ENCODE peak calls at places on chromosome 1, in seven cellular contexts. One of them, this sample, is unnamed.

GRCh38 chr1:40839943-40840335 is 22.2 kb downstream of the CITED4 start:
- DNase-seq in NB4: no peak
- DNase-seq in fibroblast of mammary gland: no peak
- DNase-seq in AG09309: no peak
- DNase-seq in psoas muscle: no peak
- DNase-seq in esophagus muscularis mucosa: no peak
- DNase-seq in body of pancreas: no peak
- DNase-seq in this sample: no peak

GRCh38 chr1:224623310-224623714 is 7.2 kb downstream of the CNIH3 start:
- DNase-seq in NB4: peak
- DNase-seq in fibroblast of mammary gland: peak
- DNase-seq in AG09309: no peak
- DNase-seq in psoas muscle: no peak
- DNase-seq in esophagus muscularis mucosa: no peak
- DNase-seq in body of pancreas: no peak
- DNase-seq in this sample: no peak

GRCh38 chr1:204410764-204411450 is 710 bp downstream of the PPP1R15B start:
- DNase-seq in NB4: peak
- DNase-seq in fibroblast of mammary gland: peak
- DNase-seq in AG09309: no peak
- DNase-seq in psoas muscle: peak
- DNase-seq in esophagus muscularis mucosa: no peak
- DNase-seq in body of pancreas: peak
- DNase-seq in this sample: no peak

GRCh38 chr1:229822026-229822425 is 196.0 kb downstream of the URB2 start:
- DNase-seq in NB4: no peak
- DNase-seq in fibroblast of mammary gland: peak
- DNase-seq in AG09309: no peak
- DNase-seq in psoas muscle: no peak
- DNase-seq in esophagus muscularis mucosa: no peak
- DNase-seq in body of pancreas: no peak
- DNase-seq in this sample: no peak

GRCh38 chr1:234631721-234632125 is 21.7 kb upstream of the IRF2BP2 start:
- DNase-seq in NB4: no peak
- DNase-seq in fibroblast of mammary gland: peak
- DNase-seq in AG09309: no peak
- DNase-seq in psoas muscle: no peak
- DNase-seq in esophagus muscularis mucosa: no peak
- DNase-seq in body of pancreas: no peak
- DNase-seq in this sample: no peak

GRCh38 chr1:153404768-153405167 is 11.6 kb upstream of the S100A7A start:
- DNase-seq in NB4: peak
- DNase-seq in fibroblast of mammary gland: peak
- DNase-seq in AG09309: no peak
- DNase-seq in psoas muscle: peak
- DNase-seq in esophagus muscularis mucosa: peak
- DNase-seq in body of pancreas: peak
- DNase-seq in this sample: no peak

GRCh38 chr1:99685516-99686180 is 39.7 kb downstream of the PALMD start:
- DNase-seq in NB4: peak
- DNase-seq in fibroblast of mammary gland: peak
- DNase-seq in AG09309: peak
- DNase-seq in psoas muscle: peak
- DNase-seq in esophagus muscularis mucosa: peak
- DNase-seq in body of pancreas: peak
- DNase-seq in this sample: no peak

GRCh38 chr1:36093919-36094318 is 5.2 kb downstream of the ADPRS start:
- DNase-seq in NB4: no peak
- DNase-seq in fibroblast of mammary gland: no peak
- DNase-seq in AG09309: no peak
- DNase-seq in psoas muscle: no peak
- DNase-seq in esophagus muscularis mucosa: no peak
- DNase-seq in body of pancreas: no peak
- DNase-seq in this sample: no peak

GRCh38 chr1:228178737-228179720 is 13.4 kb downstream of the IBA57 start:
- DNase-seq in NB4: no peak
- DNase-seq in fibroblast of mammary gland: no peak
- DNase-seq in AG09309: no peak
- DNase-seq in psoas muscle: peak
- DNase-seq in esophagus muscularis mucosa: no peak
- DNase-seq in body of pancreas: no peak
- DNase-seq in this sample: no peak

GRCh38 chr1:5650283-5651026 is 341.8 kb downstream of the NPHP4 start:
- DNase-seq in NB4: no peak
- DNase-seq in fibroblast of mammary gland: no peak
- DNase-seq in AG09309: no peak
- DNase-seq in psoas muscle: no peak
- DNase-seq in esophagus muscularis mucosa: no peak
- DNase-seq in body of pancreas: no peak
- DNase-seq in this sample: no peak

GRCh38 chr1:241992734-241993133 is 6.2 kb downstream of the MAP1LC3C start:
- DNase-seq in NB4: no peak
- DNase-seq in fibroblast of mammary gland: peak
- DNase-seq in AG09309: no peak
- DNase-seq in psoas muscle: no peak
- DNase-seq in esophagus muscularis mucosa: no peak
- DNase-seq in body of pancreas: no peak
- DNase-seq in this sample: no peak

GRCh38 chr1:219495737-219496408 is 117.0 kb downstream of the ZC3H11B start:
- DNase-seq in NB4: no peak
- DNase-seq in fibroblast of mammary gland: no peak
- DNase-seq in AG09309: no peak
- DNase-seq in psoas muscle: no peak
- DNase-seq in esophagus muscularis mucosa: no peak
- DNase-seq in body of pancreas: no peak
- DNase-seq in this sample: no peak

GRCh38 chr1:154988053-154988954 is 5.1 kb upstream of the LENEP start:
- DNase-seq in NB4: peak
- DNase-seq in fibroblast of mammary gland: no peak
- DNase-seq in AG09309: no peak
- DNase-seq in psoas muscle: peak
- DNase-seq in esophagus muscularis mucosa: no peak
- DNase-seq in body of pancreas: no peak
- DNase-seq in this sample: no peak
- TF ChIP-seq CTCF in NB4: no peak
- TF ChIP-seq CTCF in fibroblast of mammary gland: no peak
- TF ChIP-seq CTCF in AG09309: no peak
- TF ChIP-seq CTCF in psoas muscle: no peak
- TF ChIP-seq CTCF in esophagus muscularis mucosa: no peak
- TF ChIP-seq CTCF in body of pancreas: no peak
- TF ChIP-seq CTCF in this sample: no peak

GRCh38 chr1:93001893-93002292 is 40.6 kb upstream of the DIPK1A start:
- DNase-seq in NB4: no peak
- DNase-seq in fibroblast of mammary gland: no peak
- DNase-seq in AG09309: no peak
- DNase-seq in psoas muscle: no peak
- DNase-seq in esophagus muscularis mucosa: peak
- DNase-seq in body of pancreas: no peak
- DNase-seq in this sample: no peak

GRCh38 chr1:93007941-93008577 is 46.8 kb upstream of the DIPK1A start:
- DNase-seq in NB4: no peak
- DNase-seq in fibroblast of mammary gland: peak
- DNase-seq in AG09309: no peak
- DNase-seq in psoas muscle: no peak
- DNase-seq in esophagus muscularis mucosa: peak
- DNase-seq in body of pancreas: no peak
- DNase-seq in this sample: no peak

GRCh38 chr1:93004566-93005251 is 43.4 kb upstream of the DIPK1A start:
- DNase-seq in NB4: no peak
- DNase-seq in fibroblast of mammary gland: no peak
- DNase-seq in AG09309: no peak
- DNase-seq in psoas muscle: no peak
- DNase-seq in esophagus muscularis mucosa: peak
- DNase-seq in body of pancreas: no peak
- DNase-seq in this sample: no peak

GRCh38 chr1:93003981-93004380 is 42.7 kb upstream of the DIPK1A start:
- DNase-seq in NB4: no peak
- DNase-seq in fibroblast of mammary gland: no peak
- DNase-seq in AG09309: no peak
- DNase-seq in psoas muscle: no peak
- DNase-seq in esophagus muscularis mucosa: peak
- DNase-seq in body of pancreas: no peak
- DNase-seq in this sample: no peak

GRCh38 chr1:93005252-93005598 is 44.0 kb upstream of the DIPK1A start:
- DNase-seq in NB4: no peak
- DNase-seq in fibroblast of mammary gland: no peak
- DNase-seq in AG09309: no peak
- DNase-seq in psoas muscle: no peak
- DNase-seq in esophagus muscularis mucosa: no peak
- DNase-seq in body of pancreas: no peak
- DNase-seq in this sample: no peak
- TF ChIP-seq CTCF in NB4: no peak
- TF ChIP-seq CTCF in fibroblast of mammary gland: no peak
- TF ChIP-seq CTCF in AG09309: no peak
- TF ChIP-seq CTCF in psoas muscle: no peak
- TF ChIP-seq CTCF in esophagus muscularis mucosa: no peak
- TF ChIP-seq CTCF in body of pancreas: no peak
- TF ChIP-seq CTCF in this sample: no peak

DNA sequence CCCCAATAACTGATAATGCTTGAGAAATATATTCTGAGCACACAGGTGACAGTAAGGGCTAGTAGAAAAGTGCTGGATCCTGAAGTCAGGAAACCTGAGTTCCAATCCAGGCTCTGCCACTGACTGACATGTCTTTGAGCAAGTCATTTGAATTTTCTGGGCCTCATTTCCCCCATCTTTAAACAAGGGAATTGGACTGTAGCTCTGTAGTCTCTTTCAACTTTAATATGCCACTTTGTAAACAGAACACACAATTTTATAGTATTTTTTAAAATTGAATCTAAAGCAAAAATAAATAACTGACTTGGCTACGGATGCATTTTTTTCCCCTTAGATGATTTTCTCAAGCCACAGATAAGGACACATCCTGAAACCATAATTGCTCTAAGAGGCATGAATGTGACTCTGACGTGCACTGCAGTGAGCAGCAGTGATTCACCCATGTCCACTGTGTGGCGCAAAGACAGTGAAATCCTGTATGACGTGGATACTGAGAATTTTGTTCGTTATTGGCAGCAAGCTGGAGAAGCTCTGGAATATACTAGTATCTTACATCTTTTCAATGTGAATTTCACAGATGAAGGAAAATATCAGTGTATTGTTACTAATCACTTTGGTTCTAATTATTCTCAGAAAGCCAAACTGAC is 37.0 kb downstream of the LRIG2 start:
- DNase-seq in NB4: no peak
- DNase-seq in fibroblast of mammary gland: peak
- DNase-seq in AG09309: peak
- DNase-seq in psoas muscle: no peak
- DNase-seq in esophagus muscularis mucosa: no peak
- DNase-seq in body of pancreas: peak
- DNase-seq in this sample: no peak
- TF ChIP-seq CTCF in NB4: no peak
- TF ChIP-seq CTCF in fibroblast of mammary gland: peak
- TF ChIP-seq CTCF in AG09309: peak
- TF ChIP-seq CTCF in psoas muscle: no peak
- TF ChIP-seq CTCF in esophagus muscularis mucosa: peak
- TF ChIP-seq CTCF in body of pancreas: no peak
- TF ChIP-seq CTCF in this sample: no peak

DNA sequence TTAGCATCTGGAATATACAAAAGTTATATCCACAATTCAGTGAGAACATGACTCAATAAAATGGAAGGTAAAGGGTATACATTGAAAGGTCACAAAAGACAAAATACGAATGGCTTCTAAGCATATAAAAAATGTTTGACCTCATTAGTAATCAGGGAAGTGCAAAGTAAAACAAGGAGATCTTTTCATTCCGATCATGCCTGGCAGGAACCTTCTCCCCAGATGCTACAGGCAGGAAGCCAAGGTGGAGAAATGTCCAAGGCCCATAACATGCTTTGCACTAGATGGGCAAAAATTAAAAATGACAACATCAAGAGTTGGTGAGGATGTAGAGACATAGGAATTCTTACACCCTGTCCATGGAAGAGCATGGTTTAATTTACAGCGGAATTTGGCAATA is 184.7 kb upstream of the KAZN start:
- DNase-seq in NB4: no peak
- DNase-seq in fibroblast of mammary gland: peak
- DNase-seq in AG09309: peak
- DNase-seq in psoas muscle: no peak
- DNase-seq in esophagus muscularis mucosa: no peak
- DNase-seq in body of pancreas: no peak
- DNase-seq in this sample: no peak
- TF ChIP-seq CTCF in NB4: no peak
- TF ChIP-seq CTCF in fibroblast of mammary gland: no peak
- TF ChIP-seq CTCF in AG09309: no peak
- TF ChIP-seq CTCF in psoas muscle: no peak
- TF ChIP-seq CTCF in esophagus muscularis mucosa: no peak
- TF ChIP-seq CTCF in body of pancreas: no peak
- TF ChIP-seq CTCF in this sample: no peak

GRCh38 chr1:21492171-21492625 is 17.0 kb upstream of the ALPL start:
- DNase-seq in NB4: no peak
- DNase-seq in fibroblast of mammary gland: no peak
- DNase-seq in AG09309: no peak
- DNase-seq in psoas muscle: no peak
- DNase-seq in esophagus muscularis mucosa: no peak
- DNase-seq in body of pancreas: no peak
- DNase-seq in this sample: no peak

GRCh38 chr1:21494196-21494595 is 15.0 kb upstream of the ALPL start:
- DNase-seq in NB4: no peak
- DNase-seq in fibroblast of mammary gland: no peak
- DNase-seq in AG09309: no peak
- DNase-seq in psoas muscle: no peak
- DNase-seq in esophagus muscularis mucosa: no peak
- DNase-seq in body of pancreas: no peak
- DNase-seq in this sample: no peak

GRCh38 chr1:21489146-21489545 is 20.1 kb upstream of the ALPL start:
- DNase-seq in NB4: no peak
- DNase-seq in fibroblast of mammary gland: no peak
- DNase-seq in AG09309: no peak
- DNase-seq in psoas muscle: no peak
- DNase-seq in esophagus muscularis mucosa: no peak
- DNase-seq in body of pancreas: no peak
- DNase-seq in this sample: no peak

GRCh38 chr1:21491483-21492170 is 17.6 kb upstream of the ALPL start:
- DNase-seq in NB4: peak
- DNase-seq in fibroblast of mammary gland: no peak
- DNase-seq in AG09309: no peak
- DNase-seq in psoas muscle: no peak
- DNase-seq in esophagus muscularis mucosa: no peak
- DNase-seq in body of pancreas: no peak
- DNase-seq in this sample: peak

DNA sequence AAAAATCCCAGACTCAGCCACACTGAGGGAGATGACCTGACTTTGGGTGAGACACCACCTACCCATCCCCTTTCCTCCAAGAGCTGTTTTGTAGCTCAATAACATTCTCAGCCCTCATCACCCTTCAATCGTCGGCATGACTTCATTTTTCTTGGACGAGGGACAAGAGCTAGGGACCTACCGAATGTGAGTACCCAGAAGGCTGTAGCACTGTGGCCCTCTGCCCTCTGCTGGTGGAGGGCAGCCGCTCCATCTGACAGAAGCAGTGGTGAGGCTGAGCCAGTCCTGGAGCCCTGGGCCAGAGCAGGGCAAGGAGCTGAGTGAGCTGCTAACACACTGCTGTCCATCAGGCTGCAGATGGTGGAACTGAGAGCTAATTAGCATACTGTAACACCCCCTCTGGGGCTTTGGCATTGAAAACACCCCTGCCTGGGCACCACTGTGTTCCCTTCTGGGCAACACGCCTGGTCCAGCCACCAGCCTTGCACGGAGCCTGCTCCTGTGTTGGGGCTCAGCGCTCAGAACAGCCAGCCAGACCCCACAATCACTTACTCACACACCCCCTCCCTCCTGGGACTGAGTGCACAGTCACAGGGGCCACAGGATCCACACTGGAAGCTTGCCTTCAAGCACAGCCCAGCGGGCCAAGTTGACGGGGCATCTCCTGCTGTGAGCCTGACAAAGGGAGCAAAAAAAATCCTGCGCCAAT is 18.3 kb upstream of the ALPL start:
- DNase-seq in NB4: peak
- DNase-seq in fibroblast of mammary gland: peak
- DNase-seq in AG09309: peak
- DNase-seq in psoas muscle: no peak
- DNase-seq in esophagus muscularis mucosa: no peak
- DNase-seq in body of pancreas: peak
- DNase-seq in this sample: no peak
- TF ChIP-seq CTCF in NB4: peak
- TF ChIP-seq CTCF in fibroblast of mammary gland: peak
- TF ChIP-seq CTCF in AG09309: peak
- TF ChIP-seq CTCF in psoas muscle: peak
- TF ChIP-seq CTCF in esophagus muscularis mucosa: peak
- TF ChIP-seq CTCF in body of pancreas: no peak
- TF ChIP-seq CTCF in this sample: peak